ENCODE peak calls at places on chromosomes 13 and 19, in four cellular contexts. L, Z, I and K are unnamed samples.

GRCh38 chr19:17950310-17951150 is 16.4 kb upstream of the KCNN1 start:
- DNase-seq in L (no peak), Z (no peak), I (no peak), K (no peak)

GRCh38 chr13:106602178-106602577 is 34.2 kb upstream of the ARGLU1 start:
- DNase-seq in L (no peak), Z (no peak), I (no peak), K (no peak)

GRCh38 chr13:36212789-36213188 is 1.6 kb downstream of the SOHLH2 start:
- DNase-seq in L (no peak), Z (no peak), I (no peak), K (no peak)

GRCh38 chr19:34351382-34351802 is 13.6 kb upstream of the GPI start:
- DNase-seq in L (no peak), Z (no peak), I (no peak), K (no peak)

GRCh38 chr13:97977982-97978381 is 24.5 kb downstream of the IPO5 start:
- DNase-seq in L (no peak), Z (no peak), I (peak), K (no peak)

GRCh38 chr13:20274466-20274865 is 42.3 kb upstream of the GJB6 start:
- DNase-seq in L (no peak), Z (no peak), I (no peak), K (no peak)

GRCh38 chr13:59425211-59425721 is 738.5 kb downstream of the DIAPH3 start:
- DNase-seq in L (no peak), Z (no peak), I (peak), K (no peak)

GRCh38 chr19:39160889-39161672 is 35.5 kb downstream of the PAK4 start:
- DNase-seq in L (no peak), Z (no peak), I (peak), K (peak)